ENCODE peak calls at places on chromosomes 4 and X, in six cellular contexts. A is IMR-90, Y is anterior cingulate cortex, J is GM04504, E is sciatic nerve, P is NCI-H524 treated with DMSO at 0.1 percent for 48 hours. I is an unnamed sample.

GRCh38 chr4:66688674-66689073 is 856.6 kb downstream of the CENPC start:
- DNase-seq in A (peak; percentile 9), E (no peak), Y (no peak), J (no peak), P (peak; percentile 12), I (no peak)

GRCh38 chrX:40719218-40719617 is 16.1 kb downstream of the MED14 start:
- DNase-seq in Y (no peak), A (peak; percentile 89), P (no peak), J (no peak), E (no peak), I (no peak)

GRCh38 chr4:7371122-7371941 is 63.4 kb downstream of the PSAPL1 start:
- DNase-seq in A (peak; percentile 33), P (peak; percentile 75), E (no peak), J (no peak), Y (no peak), I (no peak)

GRCh38 chr4:151324124-151324448 is 1.3 kb downstream of the SH3D19 start:
- DNase-seq in J (no peak), E (no peak), A (no peak), Y (no peak), P (no peak), I (no peak)

GRCh38 chrX:39873111-39873510 is 224.6 kb downstream of the BCOR start:
- DNase-seq in E (no peak), Y (no peak), A (no peak), P (no peak), J (no peak), I (no peak)

GRCh38 chrX:102599950-102600579 is 750 bp downstream of the ARMCX5 start:
- DNase-seq in J (peak; percentile 8), P (no peak), A (peak; percentile 42), Y (no peak), E (no peak), I (no peak)

GRCh38 chr4:53505947-53506346 is 85.3 kb downstream of the LNX1 start:
- DNase-seq in A (peak; percentile 30), Y (no peak), P (no peak), E (no peak), J (no peak), I (no peak)

GRCh38 chr4:83618991-83619390 is 83.1 kb downstream of the GPAT3 start:
- DNase-seq in E (no peak), Y (no peak), J (no peak), A (peak; percentile 44), P (no peak), I (no peak)

GRCh38 chrX:127621780-127622179 is 430.4 kb downstream of the ACTRT1 start:
- DNase-seq in A (no peak), P (no peak), Y (no peak), J (no peak), E (no peak), I (no peak)

GRCh38 chrX:7027071-7027470 is 120.4 kb upstream of the STS start:
- DNase-seq in E (no peak), J (no peak), A (no peak), P (no peak), Y (no peak), I (no peak)

GRCh38 chr4:26522478-26522877 is 32.2 kb upstream of the CCKAR start:
- DNase-seq in E (no peak), J (peak; percentile 32), Y (no peak), A (peak; percentile 70), P (no peak), I (no peak)

GRCh38 chrX:39956803-39957394 is 140.9 kb downstream of the BCOR start:
- DNase-seq in A (no peak), Y (no peak), E (no peak), J (no peak), P (no peak), I (no peak)

GRCh38 chr4:4502694-4503311 is 39.0 kb downstream of the STX18 start:
- DNase-seq in Y (no peak), P (no peak), J (no peak), A (peak; percentile 79), E (no peak), I (no peak)

GRCh38 chr4:86032476-86033022 is 327.3 kb downstream of the MAPK10 start:
- DNase-seq in P (no peak), A (peak; percentile 83), E (no peak), J (peak; percentile 91), Y (no peak), I (no peak)

GRCh38 chr4:47071863-47072441 is 40.6 kb downstream of the GABRB1 start:
- DNase-seq in Y (no peak), E (no peak), J (no peak), P (no peak), A (peak; percentile 86), I (no peak)

GRCh38 chrX:14491689-14492088 is 37.6 kb upstream of the GLRA2 start:
- DNase-seq in A (no peak), E (no peak), J (no peak), Y (no peak), P (no peak), I (no peak)

GRCh38 chr4:142485452-142485851 is 360.6 kb downstream of the INPP4B start:
- DNase-seq in P (no peak), E (no peak), Y (no peak), A (no peak), J (no peak), I (no peak)

GRCh38 chr4:180261346-180261745 is 1981.9 kb upstream of the TENM3 start:
- DNase-seq in P (no peak), A (no peak), Y (no peak), J (no peak), E (no peak), I (no peak)

GRCh38 chrX:638482-639131 is 8.0 kb downstream of the SHOX start:
- DNase-seq in Y (no peak), E (no peak), J (no peak), A (no peak), P (no peak), I (no peak)

GRCh38 chr4:140743194-140743931 is 12.8 kb downstream of the TBC1D9 start:
- DNase-seq in P (no peak), A (peak; percentile 57), E (no peak), Y (no peak), J (no peak), I (no peak)

GRCh38 chr4:47831026-47831689 is 6.7 kb downstream of the CORIN start:
- DNase-seq in E (no peak), P (peak; percentile 90), A (no peak), J (no peak), Y (no peak), I (no peak)

GRCh38 chr4:1231637-1232360 is 17.1 kb downstream of the CTBP1 start:
- DNase-seq in P (no peak), A (no peak), E (no peak), J (no peak), Y (no peak), I (no peak)

GRCh38 chrX:12563121-12563520 is 228.1 kb upstream of the PRPS2 start:
- DNase-seq in A (peak; percentile 38), P (no peak), E (no peak), J (peak; percentile 24), Y (no peak), I (no peak)

GRCh38 chr4:16942491-16942890 is 44.0 kb upstream of the LDB2 start:
- DNase-seq in Y (no peak), E (no peak), J (no peak), P (no peak), A (no peak), I (no peak)

GRCh38 chr4:26179316-26179760 is 141.5 kb upstream of the RBPJ start:
- DNase-seq in Y (no peak), A (no peak), J (no peak), E (no peak), P (no peak), I (no peak)

GRCh38 chrX:37476571-37477188 is 94.8 kb upstream of the LANCL3 start:
- DNase-seq in P (no peak), Y (no peak), J (no peak), E (no peak), A (no peak), I (no peak)

GRCh38 chr4:87631668-87632067 is 18.4 kb upstream of the DMP1 start:
- DNase-seq in P (no peak), E (no peak), J (no peak), A (no peak), Y (no peak), I (no peak)

GRCh38 chr4:122341906-122342305 is 36.9 kb upstream of the ADAD1 start:
- DNase-seq in J (peak; percentile 66), A (peak; percentile 87), E (no peak), P (no peak), Y (no peak), I (no peak)

GRCh38 chrX:44903107-44903506 is 30.1 kb downstream of the KDM6A start:
- DNase-seq in J (peak; percentile 75), Y (no peak), A (peak; percentile 78), E (no peak), P (no peak), I (no peak)

GRCh38 chrX:153772608-153773217 is 8.1 kb upstream of the SRPK3 start:
- DNase-seq in Y (no peak), A (no peak), P (no peak), E (peak; percentile 41), J (no peak), I (no peak)

GRCh38 chrX:56733459-56734046 is 4.5 kb downstream of the NBDY start:
- DNase-seq in Y (no peak), A (peak; percentile 47), P (no peak), J (no peak), E (peak; percentile 73), I (no peak)

GRCh38 chr4:159229164-159229563 is 126.3 kb downstream of the RAPGEF2 start:
- DNase-seq in A (peak; percentile 94), P (no peak), Y (no peak), E (no peak), J (no peak), I (no peak)

GRCh38 chrX:650274-650673 is 19.7 kb downstream of the SHOX start:
- DNase-seq in P (no peak), A (no peak), Y (no peak), J (no peak), E (no peak), I (no peak)